ENCODE peak calls at places on chromosomes 3 and 15, in eight cellular contexts. I is astrocyte, N is AG04449, K is OCI-LY7, X is fibroblast of pulmonary artery, V is fibroblast of the aortic adventitia, D is chondrocyte, S is natural killer cell. O is an unnamed sample.

GRCh38 chr3:14113964-14114667 is 10.6 kb downstream of the CHCHD4 start:
- DNase-seq in K (no peak), X (no peak), V (no peak), S (no peak), I (no peak), D (no peak), N (no peak), O (no peak)

GRCh38 chr3:169615833-169616232 is 47.7 kb downstream of the MECOM start:
- DNase-seq in X (no peak), I (no peak), S (no peak), N (no peak), K (no peak), V (no peak), D (no peak), O (no peak)

GRCh38 chr3:120147072-120147871 is 53.0 kb upstream of the GSK3B start:
- DNase-seq in S (no peak), I (no peak), X (no peak), N (no peak), D (no peak), V (no peak), K (peak), O (no peak)

GRCh38 chr15:76433798-76434400 is 97.3 kb downstream of the ISL2 start:
- DNase-seq in D (no peak), I (peak), X (peak), K (no peak), N (peak), S (no peak), V (peak), O (no peak)

GRCh38 chr3:66479532-66479947 is 21.3 kb downstream of the LRIG1 start:
- DNase-seq in X (no peak), S (no peak), V (no peak), K (no peak), N (no peak), I (no peak), D (no peak), O (no peak)

GRCh38 chr3:110016235-110016634 is 678.9 kb upstream of the DPPA4 start:
- DNase-seq in D (no peak), S (no peak), X (peak), N (no peak), I (no peak), K (no peak), V (peak), O (no peak)

GRCh38 chr15:46091860-46092450 is 457.1 kb downstream of the SQOR start:
- DNase-seq in S (no peak), V (no peak), I (no peak), K (peak), X (peak), N (no peak), D (no peak), O (no peak)

GRCh38 chr15:29774900-29775299 is 47.4 kb downstream of the TJP1 start:
- DNase-seq in V (peak), S (no peak), X (peak), N (no peak), I (peak), D (no peak), K (no peak), O (no peak)

GRCh38 chr3:53551324-53551723 is 56.9 kb downstream of the CACNA1D start:
- DNase-seq in I (no peak), N (no peak), S (no peak), D (no peak), K (no peak), V (no peak), X (no peak), O (no peak)

GRCh38 chr3:169295912-169296311 is 367.6 kb downstream of the MECOM start:
- DNase-seq in K (peak), I (no peak), X (no peak), V (no peak), N (no peak), S (no peak), D (no peak), O (no peak)

GRCh38 chr3:37144806-37145205 is 29.6 kb downstream of the LRRFIP2 start:
- DNase-seq in V (no peak), X (peak), N (no peak), I (no peak), D (no peak), K (no peak), S (no peak), O (no peak)

GRCh38 chr3:48068886-48069285 is 52.7 kb upstream of the MAP4 start:
- DNase-seq in V (peak), D (no peak), S (no peak), I (no peak), X (no peak), N (no peak), K (no peak), O (no peak)

GRCh38 chr15:91865486-91865885 is 12.0 kb downstream of the SLCO3A1 start:
- DNase-seq in N (no peak), I (no peak), X (no peak), V (no peak), D (no peak), S (no peak), K (no peak), O (no peak)

GRCh38 chr3:32934150-32934742 is 17.2 kb upstream of the CCR4 start:
- DNase-seq in S (no peak), X (peak), K (peak), N (no peak), I (no peak), V (peak), D (no peak), O (no peak)

GRCh38 chr3:182533394-182533793 is 259.9 kb upstream of the ATP11B start:
- DNase-seq in X (no peak), V (no peak), S (no peak), D (no peak), I (no peak), N (no peak), K (no peak), O (no peak)

GRCh38 chr3:40780341-40780800 is 255.6 kb downstream of the ZNF621 start:
- DNase-seq in S (no peak), X (peak), K (no peak), D (peak), V (no peak), I (no peak), N (no peak), O (peak)

GRCh38 chr3:37689645-37690356 is 171.9 kb upstream of the CTDSPL start:
- DNase-seq in K (no peak), V (no peak), D (no peak), S (no peak), X (no peak), N (no peak), I (no peak), O (no peak)

GRCh38 chr3:25257026-25257425 is 171.0 kb upstream of the RARB start:
- DNase-seq in S (no peak), X (peak), K (no peak), D (no peak), V (peak), N (peak), I (peak), O (no peak)

GRCh38 chr3:12643724-12644123 is 20.2 kb downstream of the RAF1 start:
- DNase-seq in N (no peak), I (peak), K (no peak), X (no peak), D (no peak), V (no peak), S (no peak), O (no peak)

GRCh38 chr3:25091938-25092337 is 336.1 kb upstream of the RARB start:
- DNase-seq in X (no peak), D (no peak), N (no peak), I (no peak), S (no peak), V (no peak), K (no peak), O (no peak)

GRCh38 chr15:34855397-34855796 is 60.0 kb upstream of the ACTC1 start:
- DNase-seq in N (no peak), I (peak), X (peak), D (no peak), K (no peak), V (peak), S (no peak), O (no peak)

GRCh38 chr15:29090617-29091466 is 178.8 kb downstream of the NSMCE3 start:
- DNase-seq in K (peak), S (peak), X (peak), V (no peak), I (no peak), N (no peak), D (peak), O (no peak)

GRCh38 chr3:133849346-133849745 is 43.7 kb downstream of the SRPRB start:
- DNase-seq in S (no peak), V (no peak), I (no peak), N (no peak), X (no peak), K (no peak), D (no peak), O (no peak)

GRCh38 chr3:150488867-150489266 is 57.4 kb downstream of the SERP1 start:
- DNase-seq in V (no peak), K (no peak), I (no peak), S (no peak), D (no peak), X (no peak), N (no peak), O (no peak)

GRCh38 chr3:110391640-110392395 is 679.8 kb upstream of the NECTIN3 start:
- DNase-seq in S (no peak), I (peak), D (no peak), X (peak), K (no peak), N (no peak), V (peak), O (no peak)

GRCh38 chr3:139110072-139110830 is 65.6 kb upstream of the PRR23C start:
- DNase-seq in S (no peak), V (no peak), N (no peak), K (no peak), D (no peak), X (no peak), I (no peak), O (no peak)

GRCh38 chr3:16379838-16380237 is 114.8 kb downstream of the OXNAD1 start:
- DNase-seq in I (no peak), V (no peak), S (no peak), K (peak), X (no peak), N (no peak), D (no peak), O (no peak)

GRCh38 chr3:16378920-16379319 is 113.9 kb downstream of the OXNAD1 start:
- DNase-seq in N (no peak), D (no peak), X (no peak), I (peak), S (no peak), K (no peak), V (peak), O (no peak)

GRCh38 chr3:16378415-16378814 is 113.4 kb downstream of the OXNAD1 start:
- DNase-seq in S (no peak), K (peak), D (no peak), N (no peak), V (no peak), I (no peak), X (no peak), O (no peak)

GRCh38 chr3:16377196-16377595 is 112.2 kb downstream of the OXNAD1 start:
- DNase-seq in I (no peak), K (peak), N (no peak), X (no peak), S (no peak), V (no peak), D (no peak), O (no peak)

DNA sequence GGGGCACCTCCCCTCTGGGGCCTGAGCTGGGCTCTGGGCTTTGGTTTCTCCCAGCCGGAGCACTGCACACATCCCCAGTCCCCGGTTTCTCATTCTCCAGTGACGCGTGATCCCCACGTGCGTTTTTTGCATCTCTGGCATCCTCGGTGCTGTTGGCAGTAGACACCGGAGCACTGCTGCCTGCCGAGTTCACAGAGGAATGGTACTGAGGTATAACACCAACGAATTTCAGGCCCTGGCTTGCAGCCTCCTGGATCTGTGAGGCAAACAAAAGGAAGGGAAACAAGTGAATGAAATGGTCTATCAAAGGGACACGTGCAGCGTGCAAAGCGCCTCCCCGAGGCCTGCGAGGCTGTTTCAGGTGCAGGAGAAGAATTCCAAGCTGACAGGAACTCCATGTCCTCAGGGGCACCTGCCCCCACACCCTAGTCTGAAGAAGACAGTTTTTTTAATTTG is 112.9 kb downstream of the OXNAD1 start:
- DNase-seq in D (no peak), X (no peak), S (no peak), V (no peak), N (no peak), I (no peak), K (peak), O (no peak)
- TF ChIP-seq CTCF in D (no peak), X (no peak), S (no peak), V (no peak), N (no peak), I (no peak), K (peak), O (no peak)

DNA sequence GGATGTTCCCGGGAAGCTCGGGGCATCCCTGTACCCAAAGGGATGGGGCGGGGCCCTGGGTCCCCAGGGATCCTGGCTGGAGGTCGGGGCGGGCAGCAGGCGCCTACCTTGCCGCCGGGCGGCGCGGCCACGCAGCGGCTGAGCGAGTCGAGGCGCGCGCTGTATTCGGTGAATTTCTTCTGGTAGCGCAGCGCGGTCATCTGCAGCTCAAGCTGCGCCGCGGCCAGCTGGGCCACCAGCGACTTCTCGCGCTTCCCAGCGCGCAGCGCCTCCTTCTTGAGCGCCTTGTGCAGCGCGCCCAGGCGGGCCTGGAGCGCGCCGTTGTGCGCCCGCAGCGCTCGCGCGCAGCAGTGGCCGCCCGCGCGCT is 762 bp downstream of the PDZRN3 start:
- DNase-seq in K (no peak), V (peak), X (peak), S (no peak), D (no peak), N (no peak), I (peak), O (peak)
- TF ChIP-seq CTCF in K (no peak), V (no peak), X (no peak), S (no peak), D (peak), N (peak), I (no peak), O (no peak)

GRCh38 chr3:130801473-130801872 is 54.8 kb upstream of the PIK3R4 start:
- DNase-seq in S (no peak), I (no peak), X (no peak), V (no peak), K (no peak), N (no peak), D (no peak), O (no peak)
- TF ChIP-seq CTCF in S (no peak), I (no peak), X (no peak), V (no peak), K (no peak), N (no peak), D (no peak), O (no peak)

GRCh38 chr3:15812183-15812582 is 14.4 kb upstream of the ANKRD28 start:
- DNase-seq in D (no peak), I (no peak), S (no peak), N (no peak), K (peak), X (peak), V (peak), O (no peak)
- TF ChIP-seq CTCF in D (peak), I (peak), S (peak), N (no peak), K (peak), X (peak), V (peak), O (peak)